ENCODE peak calls at places on chromosomes 3 and 15, in six cellular contexts. N, C, A, V, X and K are unnamed samples.

GRCh38 chr3:46193436-46193835 is 14.7 kb downstream of the CCR1 start:
- DNase-seq in N (no peak), C (no peak), A (no peak), V (no peak), X (no peak), K (no peak)

GRCh38 chr3:67018105-67018788 is 20.1 kb downstream of the KBTBD8 start:
- DNase-seq in N (no peak), C (no peak), A (no peak), V (no peak), X (no peak), K (peak; percentile 54)

GRCh38 chr3:45842851-45843625 is 1.1 kb upstream of the LZTFL1 start:
- DNase-seq in N (no peak), C (no peak), A (no peak), V (no peak), X (no peak), K (no peak)

GRCh38 chr15:42914728-42915497 is 5.7 kb downstream of the TTBK2 start:
- DNase-seq in N (no peak), C (no peak), A (peak; percentile 2), V (no peak), X (no peak), K (no peak)

GRCh38 chr3:155963557-155963956 is 93.1 kb downstream of the GMPS start:
- DNase-seq in N (no peak), C (no peak), A (no peak), V (no peak), X (no peak), K (no peak)

GRCh38 chr3:23174426-23175039 is 28.6 kb upstream of the UBE2E2 start:
- DNase-seq in N (no peak), C (peak; percentile 51), A (no peak), V (no peak), X (peak; percentile 50), K (no peak)

GRCh38 chr15:44265757-44266156 is 22.8 kb upstream of the GOLM2 start:
- DNase-seq in N (no peak), C (no peak), A (no peak), V (no peak), X (no peak), K (no peak)

GRCh38 chr15:51368751-51369450 is 27.4 kb downstream of the GLDN start:
- DNase-seq in N (no peak), C (no peak), A (no peak), V (no peak), X (no peak), K (no peak)

GRCh38 chr3:56094170-56094569 is 374.1 kb downstream of the ERC2 start:
- DNase-seq in N (no peak), C (peak; percentile 4), A (no peak), V (no peak), X (no peak), K (no peak)

GRCh38 chr3:98691897-98692296 is 71.2 kb upstream of the ST3GAL6 start:
- DNase-seq in N (no peak), C (no peak), A (no peak), V (no peak), X (no peak), K (no peak)

GRCh38 chr3:61250784-61251173 is 473 bp downstream of the FHIT start:
- DNase-seq in N (peak; percentile 8), C (peak; percentile 35), A (peak; percentile 50), V (peak; percentile 12), X (peak; percentile 54), K (peak; percentile 81)

GRCh38 chr3:161630791-161631190 is 134.2 kb downstream of the OTOL1 start:
- DNase-seq in N (no peak), C (peak; percentile 22), A (no peak), V (no peak), X (no peak), K (no peak)

GRCh38 chr3:195543642-195544536 is 764 bp upstream of the PPP1R2 start:
- DNase-seq in N (no peak), C (peak; percentile 55), A (no peak), V (no peak), X (peak; percentile 54), K (peak; percentile 80)

GRCh38 chr3:124793054-124793740 is 62.9 kb downstream of the UMPS start:
- DNase-seq in N (no peak), C (no peak), A (no peak), V (no peak), X (no peak), K (no peak)

GRCh38 chr3:106609666-106610301 is 741.0 kb upstream of the CBLB start:
- DNase-seq in N (peak; percentile 64), C (peak; percentile 84), A (peak; percentile 88), V (peak; percentile 70), X (no peak), K (no peak)

GRCh38 chr15:22873204-22873701 is 34.8 kb downstream of the NIPA2 start:
- DNase-seq in N (no peak), C (peak; percentile 55), A (no peak), V (no peak), X (no peak), K (peak; percentile 48)

GRCh38 chr3:139520028-139520737 is 19.4 kb downstream of the RBP1 start:
- DNase-seq in N (no peak), C (no peak), A (peak; percentile 63), V (no peak), X (no peak), K (no peak)

GRCh38 chr3:30521156-30521555 is 85.2 kb upstream of the TGFBR2 start:
- DNase-seq in N (no peak), C (no peak), A (no peak), V (no peak), X (no peak), K (no peak)

GRCh38 chr3:18812316-18812715 is 336.0 kb upstream of the KCNH8 start:
- DNase-seq in N (no peak), C (no peak), A (no peak), V (no peak), X (no peak), K (no peak)

GRCh38 chr3:30467596-30468238 is 138.7 kb upstream of the TGFBR2 start:
- DNase-seq in N (no peak), C (no peak), A (no peak), V (no peak), X (no peak), K (no peak)

GRCh38 chr3:54547051-54547450 is 380.8 kb downstream of the LRTM1 start:
- DNase-seq in N (no peak), C (no peak), A (no peak), V (no peak), X (no peak), K (no peak)

GRCh38 chr3:36804295-36805055 is 40.1 kb upstream of the DCLK3 start:
- DNase-seq in N (no peak), C (peak; percentile 50), A (no peak), V (peak; percentile 50), X (no peak), K (no peak)

GRCh38 chr3:57145852-57146251 is 19.3 kb downstream of the IL17RD start:
- DNase-seq in N (no peak), C (no peak), A (no peak), V (no peak), X (no peak), K (no peak)

GRCh38 chr3:172321035-172321434 is 127.2 kb downstream of the GHSR start:
- DNase-seq in N (no peak), C (no peak), A (no peak), V (no peak), X (no peak), K (no peak)

GRCh38 chr3:129424185-129424841 is 4.1 kb downstream of the EFCAB12 start:
- DNase-seq in N (no peak), C (no peak), A (no peak), V (no peak), X (no peak), K (no peak)

GRCh38 chr3:33134026-33134625 is 20.3 kb downstream of the CRTAP start:
- DNase-seq in N (no peak), C (no peak), A (no peak), V (no peak), X (no peak), K (no peak)

GRCh38 chr3:10173095-10173925 is 8.6 kb downstream of the IRAK2 start:
- DNase-seq in N (no peak), C (no peak), A (no peak), V (no peak), X (no peak), K (peak; percentile 7)

GRCh38 chr15:35256141-35256540 is 171.0 kb upstream of the NANOGP8 start:
- DNase-seq in N (no peak), C (no peak), A (no peak), V (no peak), X (no peak), K (no peak)

GRCh38 chr3:113844622-113845222 is 6.1 kb downstream of the GRAMD1C start:
- DNase-seq in N (no peak), C (peak; percentile 61), A (peak; percentile 22), V (peak; percentile 72), X (no peak), K (no peak)

GRCh38 chr15:89768071-89768500 is 8.0 kb upstream of the MESP2 start:
- DNase-seq in N (no peak), C (no peak), A (no peak), V (no peak), X (peak; percentile 62), K (peak; percentile 76)

GRCh38 chr3:57974796-57975388 is 33.3 kb upstream of the FLNB start:
- DNase-seq in N (no peak), C (no peak), A (no peak), V (no peak), X (no peak), K (no peak)

GRCh38 chr15:88539441-88539840 is 7.0 kb downstream of the DET1 start:
- DNase-seq in N (no peak), C (no peak), A (no peak), V (no peak), X (no peak), K (no peak)

GRCh38 chr3:171021377-171021776 is 5.1 kb downstream of the SLC2A2 start:
- DNase-seq in N (no peak), C (no peak), A (no peak), V (no peak), X (no peak), K (no peak)

GRCh38 chr3:112327371-112327951 is 5.5 kb upstream of the CD200 start:
- DNase-seq in N (peak; percentile 28), C (peak; percentile 37), A (peak; percentile 82), V (peak; percentile 84), X (no peak), K (no peak)

GRCh38 chr15:35060591-35060990 is 24.5 kb downstream of the NANOGP8 start:
- DNase-seq in N (no peak), C (no peak), A (no peak), V (no peak), X (no peak), K (no peak)

GRCh38 chr15:70090436-70091291 is 7.1 kb downstream of the TLE3 start:
- DNase-seq in N (no peak), C (no peak), A (no peak), V (no peak), X (no peak), K (no peak)

GRCh38 chr3:57165637-57166036 is 484 bp upstream of the IL17RD start:
- DNase-seq in N (no peak), C (no peak), A (no peak), V (no peak), X (no peak), K (no peak)

GRCh38 chr3:126259411-126260391 is 79.3 kb upstream of the ALDH1L1 start:
- DNase-seq in N (no peak), C (peak; percentile 60), A (peak; percentile 63), V (no peak), X (peak; percentile 76), K (no peak)